ENCODE peak calls at places on chromosome 4, in five cellular contexts. One of them, this sample, is unnamed.

GRCh38 chr4:76384052-76384451 is 36.9 kb downstream of the CCDC158 start:
- DNase-seq in Ammon's horn: no peak
- DNase-seq in kidney epithelial cell: no peak
- DNase-seq in NCI-H2029: no peak
- DNase-seq in substantia nigra: no peak
- DNase-seq in this sample: no peak

GRCh38 chr4:86011117-86011516 is 348.7 kb downstream of the MAPK10 start:
- DNase-seq in Ammon's horn: no peak
- DNase-seq in kidney epithelial cell: no peak
- DNase-seq in NCI-H2029: no peak
- DNase-seq in substantia nigra: no peak
- DNase-seq in this sample: no peak

GRCh38 chr4:112519689-112520597 is 4.0 kb upstream of the NEUROG2 start:
- DNase-seq in Ammon's horn: no peak
- DNase-seq in kidney epithelial cell: no peak
- DNase-seq in NCI-H2029: no peak
- DNase-seq in substantia nigra: no peak
- DNase-seq in this sample: no peak

GRCh38 chr4:83010111-83010521 is 507 bp downstream of the LIN54 start:
- DNase-seq in Ammon's horn: peak; percentile 5
- DNase-seq in kidney epithelial cell: no peak
- DNase-seq in NCI-H2029: no peak
- DNase-seq in substantia nigra: no peak
- DNase-seq in this sample: no peak

GRCh38 chr4:186729856-186730255 is 6.2 kb upstream of the FAT1 start:
- DNase-seq in Ammon's horn: no peak
- DNase-seq in kidney epithelial cell: no peak
- DNase-seq in NCI-H2029: no peak
- DNase-seq in substantia nigra: no peak
- DNase-seq in this sample: no peak

GRCh38 chr4:105714071-105714521 is 5.5 kb downstream of the GSTCD start:
- DNase-seq in Ammon's horn: no peak
- DNase-seq in kidney epithelial cell: no peak
- DNase-seq in NCI-H2029: no peak
- DNase-seq in substantia nigra: no peak
- DNase-seq in this sample: no peak

GRCh38 chr4:64271601-64272081 is 137.6 kb downstream of the TECRL start:
- DNase-seq in Ammon's horn: no peak
- DNase-seq in kidney epithelial cell: no peak
- DNase-seq in NCI-H2029: peak; percentile 1
- DNase-seq in substantia nigra: no peak
- DNase-seq in this sample: no peak

GRCh38 chr4:3416821-3417221 is 24.9 kb upstream of the HGFAC start:
- DNase-seq in Ammon's horn: no peak
- DNase-seq in kidney epithelial cell: no peak
- DNase-seq in NCI-H2029: no peak
- DNase-seq in substantia nigra: no peak
- DNase-seq in this sample: no peak

This sample was measured in left colon.